ENCODE peak calls at places on chromosomes 13 and 19, in eight cellular contexts. One of them, this sample, is unnamed.

GRCh38 chr13:28650284-28650683 is 8.6 kb upstream of the POMP start:
- DNase-seq in T follicular helper cell: no peak
- DNase-seq in cardiac septum: no peak
- DNase-seq in SJSA1: no peak
- DNase-seq in GM12891: no peak
- DNase-seq in stimulated activated CD4-positive, alpha-beta T cell treated with anti-CD3 and anti-CD28 coated beads, Interleukin-12 subunit alpha, Interleukin-12 subunit beta, amount 100 ng/mL, for 48 hours: no peak
- DNase-seq in caudate nucleus: no peak
- DNase-seq in stimulated activated CD8-positive, alpha-beta memory T cell treated with anti-CD3 and anti-CD28 coated beads, Interleukin-7, amount 100 ng/mL, for 48 hours: no peak
- DNase-seq in this sample: no peak

GRCh38 chr13:89518289-89519077 is 1829.0 kb upstream of the MIR17HG start:
- DNase-seq in T follicular helper cell: no peak
- DNase-seq in cardiac septum: no peak
- DNase-seq in SJSA1: no peak
- DNase-seq in GM12891: no peak
- DNase-seq in stimulated activated CD4-positive, alpha-beta T cell treated with anti-CD3 and anti-CD28 coated beads, Interleukin-12 subunit alpha, Interleukin-12 subunit beta, amount 100 ng/mL, for 48 hours: no peak
- DNase-seq in caudate nucleus: no peak
- DNase-seq in stimulated activated CD8-positive, alpha-beta memory T cell treated with anti-CD3 and anti-CD28 coated beads, Interleukin-7, amount 100 ng/mL, for 48 hours: no peak
- DNase-seq in this sample: no peak

GRCh38 chr19:40232949-40233810 is 6.7 kb upstream of the CCNP start:
- DNase-seq in T follicular helper cell: no peak
- DNase-seq in cardiac septum: no peak
- DNase-seq in SJSA1: no peak
- DNase-seq in GM12891: no peak
- DNase-seq in stimulated activated CD4-positive, alpha-beta T cell treated with anti-CD3 and anti-CD28 coated beads, Interleukin-12 subunit alpha, Interleukin-12 subunit beta, amount 100 ng/mL, for 48 hours: no peak
- DNase-seq in caudate nucleus: no peak
- DNase-seq in stimulated activated CD8-positive, alpha-beta memory T cell treated with anti-CD3 and anti-CD28 coated beads, Interleukin-7, amount 100 ng/mL, for 48 hours: no peak
- DNase-seq in this sample: no peak

GRCh38 chr13:39100996-39101751 is 62.9 kb downstream of the NHLRC3 start:
- DNase-seq in T follicular helper cell: no peak
- DNase-seq in cardiac septum: no peak
- DNase-seq in SJSA1: no peak
- DNase-seq in GM12891: no peak
- DNase-seq in stimulated activated CD4-positive, alpha-beta T cell treated with anti-CD3 and anti-CD28 coated beads, Interleukin-12 subunit alpha, Interleukin-12 subunit beta, amount 100 ng/mL, for 48 hours: no peak
- DNase-seq in caudate nucleus: no peak
- DNase-seq in stimulated activated CD8-positive, alpha-beta memory T cell treated with anti-CD3 and anti-CD28 coated beads, Interleukin-7, amount 100 ng/mL, for 48 hours: no peak
- DNase-seq in this sample: no peak

GRCh38 chr13:33125821-33126570 is 109.8 kb downstream of the KL start:
- DNase-seq in T follicular helper cell: no peak
- DNase-seq in cardiac septum: no peak
- DNase-seq in SJSA1: peak
- DNase-seq in GM12891: no peak
- DNase-seq in stimulated activated CD4-positive, alpha-beta T cell treated with anti-CD3 and anti-CD28 coated beads, Interleukin-12 subunit alpha, Interleukin-12 subunit beta, amount 100 ng/mL, for 48 hours: no peak
- DNase-seq in caudate nucleus: no peak
- DNase-seq in stimulated activated CD8-positive, alpha-beta memory T cell treated with anti-CD3 and anti-CD28 coated beads, Interleukin-7, amount 100 ng/mL, for 48 hours: no peak
- DNase-seq in this sample: no peak

GRCh38 chr19:2561895-2562294 is 86.0 kb downstream of the GADD45B start:
- DNase-seq in T follicular helper cell: peak
- DNase-seq in cardiac septum: no peak
- DNase-seq in SJSA1: no peak
- DNase-seq in GM12891: peak
- DNase-seq in stimulated activated CD4-positive, alpha-beta T cell treated with anti-CD3 and anti-CD28 coated beads, Interleukin-12 subunit alpha, Interleukin-12 subunit beta, amount 100 ng/mL, for 48 hours: peak
- DNase-seq in caudate nucleus: no peak
- DNase-seq in stimulated activated CD8-positive, alpha-beta memory T cell treated with anti-CD3 and anti-CD28 coated beads, Interleukin-7, amount 100 ng/mL, for 48 hours: peak
- DNase-seq in this sample: peak

GRCh38 chr13:34594507-34594906 is 347.6 kb upstream of the NBEA start:
- DNase-seq in T follicular helper cell: no peak
- DNase-seq in cardiac septum: no peak
- DNase-seq in SJSA1: no peak
- DNase-seq in GM12891: no peak
- DNase-seq in stimulated activated CD4-positive, alpha-beta T cell treated with anti-CD3 and anti-CD28 coated beads, Interleukin-12 subunit alpha, Interleukin-12 subunit beta, amount 100 ng/mL, for 48 hours: no peak
- DNase-seq in caudate nucleus: no peak
- DNase-seq in stimulated activated CD8-positive, alpha-beta memory T cell treated with anti-CD3 and anti-CD28 coated beads, Interleukin-7, amount 100 ng/mL, for 48 hours: no peak
- DNase-seq in this sample: no peak

GRCh38 chr13:60164490-60164889 is 762 bp upstream of the DIAPH3 start:
- DNase-seq in T follicular helper cell: no peak
- DNase-seq in cardiac septum: no peak
- DNase-seq in SJSA1: no peak
- DNase-seq in GM12891: no peak
- DNase-seq in stimulated activated CD4-positive, alpha-beta T cell treated with anti-CD3 and anti-CD28 coated beads, Interleukin-12 subunit alpha, Interleukin-12 subunit beta, amount 100 ng/mL, for 48 hours: no peak
- DNase-seq in caudate nucleus: no peak
- DNase-seq in stimulated activated CD8-positive, alpha-beta memory T cell treated with anti-CD3 and anti-CD28 coated beads, Interleukin-7, amount 100 ng/mL, for 48 hours: no peak
- DNase-seq in this sample: no peak

GRCh38 chr19:16497042-16497441 is 848 bp downstream of the C19orf44 start:
- DNase-seq in T follicular helper cell: no peak
- DNase-seq in cardiac septum: no peak
- DNase-seq in SJSA1: no peak
- DNase-seq in GM12891: no peak
- DNase-seq in stimulated activated CD4-positive, alpha-beta T cell treated with anti-CD3 and anti-CD28 coated beads, Interleukin-12 subunit alpha, Interleukin-12 subunit beta, amount 100 ng/mL, for 48 hours: no peak
- DNase-seq in caudate nucleus: no peak
- DNase-seq in stimulated activated CD8-positive, alpha-beta memory T cell treated with anti-CD3 and anti-CD28 coated beads, Interleukin-7, amount 100 ng/mL, for 48 hours: no peak
- DNase-seq in this sample: no peak

GRCh38 chr19:19403373-19403901 is 2.0 kb upstream of the GATAD2A start:
- DNase-seq in T follicular helper cell: no peak
- DNase-seq in cardiac septum: no peak
- DNase-seq in SJSA1: no peak
- DNase-seq in GM12891: no peak
- DNase-seq in stimulated activated CD4-positive, alpha-beta T cell treated with anti-CD3 and anti-CD28 coated beads, Interleukin-12 subunit alpha, Interleukin-12 subunit beta, amount 100 ng/mL, for 48 hours: no peak
- DNase-seq in caudate nucleus: no peak
- DNase-seq in stimulated activated CD8-positive, alpha-beta memory T cell treated with anti-CD3 and anti-CD28 coated beads, Interleukin-7, amount 100 ng/mL, for 48 hours: no peak
- DNase-seq in this sample: no peak

GRCh38 chr19:29753190-29753933 is 38.3 kb upstream of the C19orf12 start:
- DNase-seq in T follicular helper cell: no peak
- DNase-seq in cardiac septum: no peak
- DNase-seq in SJSA1: no peak
- DNase-seq in GM12891: no peak
- DNase-seq in stimulated activated CD4-positive, alpha-beta T cell treated with anti-CD3 and anti-CD28 coated beads, Interleukin-12 subunit alpha, Interleukin-12 subunit beta, amount 100 ng/mL, for 48 hours: no peak
- DNase-seq in caudate nucleus: no peak
- DNase-seq in stimulated activated CD8-positive, alpha-beta memory T cell treated with anti-CD3 and anti-CD28 coated beads, Interleukin-7, amount 100 ng/mL, for 48 hours: no peak
- DNase-seq in this sample: no peak

GRCh38 chr13:81916471-81916870 is 1575.5 kb upstream of the SPRY2 start:
- DNase-seq in T follicular helper cell: no peak
- DNase-seq in cardiac septum: no peak
- DNase-seq in SJSA1: no peak
- DNase-seq in GM12891: no peak
- DNase-seq in stimulated activated CD4-positive, alpha-beta T cell treated with anti-CD3 and anti-CD28 coated beads, Interleukin-12 subunit alpha, Interleukin-12 subunit beta, amount 100 ng/mL, for 48 hours: no peak
- DNase-seq in caudate nucleus: no peak
- DNase-seq in stimulated activated CD8-positive, alpha-beta memory T cell treated with anti-CD3 and anti-CD28 coated beads, Interleukin-7, amount 100 ng/mL, for 48 hours: no peak
- DNase-seq in this sample: no peak

GRCh38 chr13:29674532-29674931 is 79.0 kb upstream of the SLC7A1 start:
- DNase-seq in T follicular helper cell: no peak
- DNase-seq in cardiac septum: no peak
- DNase-seq in SJSA1: no peak
- DNase-seq in GM12891: no peak
- DNase-seq in stimulated activated CD4-positive, alpha-beta T cell treated with anti-CD3 and anti-CD28 coated beads, Interleukin-12 subunit alpha, Interleukin-12 subunit beta, amount 100 ng/mL, for 48 hours: no peak
- DNase-seq in caudate nucleus: no peak
- DNase-seq in stimulated activated CD8-positive, alpha-beta memory T cell treated with anti-CD3 and anti-CD28 coated beads, Interleukin-7, amount 100 ng/mL, for 48 hours: no peak
- DNase-seq in this sample: no peak

GRCh38 chr13:50713849-50714248 is 129.6 kb downstream of the DLEU7 start:
- DNase-seq in T follicular helper cell: no peak
- DNase-seq in cardiac septum: no peak
- DNase-seq in SJSA1: peak
- DNase-seq in GM12891: peak
- DNase-seq in stimulated activated CD4-positive, alpha-beta T cell treated with anti-CD3 and anti-CD28 coated beads, Interleukin-12 subunit alpha, Interleukin-12 subunit beta, amount 100 ng/mL, for 48 hours: no peak
- DNase-seq in caudate nucleus: no peak
- DNase-seq in stimulated activated CD8-positive, alpha-beta memory T cell treated with anti-CD3 and anti-CD28 coated beads, Interleukin-7, amount 100 ng/mL, for 48 hours: no peak
- DNase-seq in this sample: no peak

GRCh38 chr19:47023448-47023794 is 3.8 kb downstream of the NPAS1 start:
- DNase-seq in T follicular helper cell: no peak
- DNase-seq in cardiac septum: no peak
- DNase-seq in SJSA1: no peak
- DNase-seq in GM12891: no peak
- DNase-seq in stimulated activated CD4-positive, alpha-beta T cell treated with anti-CD3 and anti-CD28 coated beads, Interleukin-12 subunit alpha, Interleukin-12 subunit beta, amount 100 ng/mL, for 48 hours: no peak
- DNase-seq in caudate nucleus: no peak
- DNase-seq in stimulated activated CD8-positive, alpha-beta memory T cell treated with anti-CD3 and anti-CD28 coated beads, Interleukin-7, amount 100 ng/mL, for 48 hours: no peak
- DNase-seq in this sample: no peak

GRCh38 chr13:95153647-95154405 is 147.4 kb downstream of the ABCC4 start:
- DNase-seq in T follicular helper cell: no peak
- DNase-seq in cardiac septum: no peak
- DNase-seq in SJSA1: no peak
- DNase-seq in GM12891: no peak
- DNase-seq in stimulated activated CD4-positive, alpha-beta T cell treated with anti-CD3 and anti-CD28 coated beads, Interleukin-12 subunit alpha, Interleukin-12 subunit beta, amount 100 ng/mL, for 48 hours: no peak
- DNase-seq in caudate nucleus: no peak
- DNase-seq in stimulated activated CD8-positive, alpha-beta memory T cell treated with anti-CD3 and anti-CD28 coated beads, Interleukin-7, amount 100 ng/mL, for 48 hours: no peak
- DNase-seq in this sample: no peak

GRCh38 chr13:52026246-52026626 is 1.7 kb downstream of the UTP14C start:
- DNase-seq in T follicular helper cell: no peak
- DNase-seq in cardiac septum: no peak
- DNase-seq in SJSA1: no peak
- DNase-seq in GM12891: no peak
- DNase-seq in stimulated activated CD4-positive, alpha-beta T cell treated with anti-CD3 and anti-CD28 coated beads, Interleukin-12 subunit alpha, Interleukin-12 subunit beta, amount 100 ng/mL, for 48 hours: no peak
- DNase-seq in caudate nucleus: no peak
- DNase-seq in stimulated activated CD8-positive, alpha-beta memory T cell treated with anti-CD3 and anti-CD28 coated beads, Interleukin-7, amount 100 ng/mL, for 48 hours: no peak
- DNase-seq in this sample: no peak

GRCh38 chr19:29965529-29965928 is 23.5 kb downstream of the URI1 start:
- DNase-seq in T follicular helper cell: no peak
- DNase-seq in cardiac septum: no peak
- DNase-seq in SJSA1: no peak
- DNase-seq in GM12891: no peak
- DNase-seq in stimulated activated CD4-positive, alpha-beta T cell treated with anti-CD3 and anti-CD28 coated beads, Interleukin-12 subunit alpha, Interleukin-12 subunit beta, amount 100 ng/mL, for 48 hours: no peak
- DNase-seq in caudate nucleus: no peak
- DNase-seq in stimulated activated CD8-positive, alpha-beta memory T cell treated with anti-CD3 and anti-CD28 coated beads, Interleukin-7, amount 100 ng/mL, for 48 hours: no peak
- DNase-seq in this sample: no peak

GRCh38 chr19:45897413-45897812 is 5.0 kb downstream of the MYPOP start:
- DNase-seq in T follicular helper cell: no peak
- DNase-seq in cardiac septum: no peak
- DNase-seq in SJSA1: no peak
- DNase-seq in GM12891: no peak
- DNase-seq in stimulated activated CD4-positive, alpha-beta T cell treated with anti-CD3 and anti-CD28 coated beads, Interleukin-12 subunit alpha, Interleukin-12 subunit beta, amount 100 ng/mL, for 48 hours: no peak
- DNase-seq in caudate nucleus: no peak
- DNase-seq in stimulated activated CD8-positive, alpha-beta memory T cell treated with anti-CD3 and anti-CD28 coated beads, Interleukin-7, amount 100 ng/mL, for 48 hours: no peak
- DNase-seq in this sample: no peak

GRCh38 chr13:23715762-23716235 is 145.6 kb downstream of the TNFRSF19 start:
- DNase-seq in T follicular helper cell: no peak
- DNase-seq in cardiac septum: no peak
- DNase-seq in SJSA1: no peak
- DNase-seq in GM12891: no peak
- DNase-seq in stimulated activated CD4-positive, alpha-beta T cell treated with anti-CD3 and anti-CD28 coated beads, Interleukin-12 subunit alpha, Interleukin-12 subunit beta, amount 100 ng/mL, for 48 hours: no peak
- DNase-seq in caudate nucleus: no peak
- DNase-seq in stimulated activated CD8-positive, alpha-beta memory T cell treated with anti-CD3 and anti-CD28 coated beads, Interleukin-7, amount 100 ng/mL, for 48 hours: peak
- DNase-seq in this sample: no peak

GRCh38 chr13:69264362-69265334 is 843.0 kb upstream of the ATXN8OS start:
- DNase-seq in T follicular helper cell: no peak
- DNase-seq in cardiac septum: no peak
- DNase-seq in SJSA1: no peak
- DNase-seq in GM12891: no peak
- DNase-seq in stimulated activated CD4-positive, alpha-beta T cell treated with anti-CD3 and anti-CD28 coated beads, Interleukin-12 subunit alpha, Interleukin-12 subunit beta, amount 100 ng/mL, for 48 hours: no peak
- DNase-seq in caudate nucleus: no peak
- DNase-seq in stimulated activated CD8-positive, alpha-beta memory T cell treated with anti-CD3 and anti-CD28 coated beads, Interleukin-7, amount 100 ng/mL, for 48 hours: no peak
- DNase-seq in this sample: no peak

GRCh38 chr19:9709305-9709704 is 34.4 kb upstream of the ZNF562 start:
- DNase-seq in T follicular helper cell: no peak
- DNase-seq in cardiac septum: no peak
- DNase-seq in SJSA1: no peak
- DNase-seq in GM12891: no peak
- DNase-seq in stimulated activated CD4-positive, alpha-beta T cell treated with anti-CD3 and anti-CD28 coated beads, Interleukin-12 subunit alpha, Interleukin-12 subunit beta, amount 100 ng/mL, for 48 hours: no peak
- DNase-seq in caudate nucleus: no peak
- DNase-seq in stimulated activated CD8-positive, alpha-beta memory T cell treated with anti-CD3 and anti-CD28 coated beads, Interleukin-7, amount 100 ng/mL, for 48 hours: no peak
- DNase-seq in this sample: no peak

GRCh38 chr13:53012707-53013106 is 15.9 kb upstream of the OLFM4 start:
- DNase-seq in T follicular helper cell: no peak
- DNase-seq in cardiac septum: no peak
- DNase-seq in SJSA1: no peak
- DNase-seq in GM12891: peak
- DNase-seq in stimulated activated CD4-positive, alpha-beta T cell treated with anti-CD3 and anti-CD28 coated beads, Interleukin-12 subunit alpha, Interleukin-12 subunit beta, amount 100 ng/mL, for 48 hours: no peak
- DNase-seq in caudate nucleus: no peak
- DNase-seq in stimulated activated CD8-positive, alpha-beta memory T cell treated with anti-CD3 and anti-CD28 coated beads, Interleukin-7, amount 100 ng/mL, for 48 hours: no peak
- DNase-seq in this sample: no peak

GRCh38 chr19:18156841-18157464 is 4.0 kb downstream of the PIK3R2 start:
- DNase-seq in T follicular helper cell: no peak
- DNase-seq in cardiac septum: peak
- DNase-seq in SJSA1: no peak
- DNase-seq in GM12891: no peak
- DNase-seq in stimulated activated CD4-positive, alpha-beta T cell treated with anti-CD3 and anti-CD28 coated beads, Interleukin-12 subunit alpha, Interleukin-12 subunit beta, amount 100 ng/mL, for 48 hours: no peak
- DNase-seq in caudate nucleus: peak
- DNase-seq in stimulated activated CD8-positive, alpha-beta memory T cell treated with anti-CD3 and anti-CD28 coated beads, Interleukin-7, amount 100 ng/mL, for 48 hours: no peak
- DNase-seq in this sample: no peak

GRCh38 chr13:38897521-38897920 is 93.1 kb downstream of the STOML3 start:
- DNase-seq in T follicular helper cell: no peak
- DNase-seq in cardiac septum: no peak
- DNase-seq in SJSA1: no peak
- DNase-seq in GM12891: no peak
- DNase-seq in stimulated activated CD4-positive, alpha-beta T cell treated with anti-CD3 and anti-CD28 coated beads, Interleukin-12 subunit alpha, Interleukin-12 subunit beta, amount 100 ng/mL, for 48 hours: no peak
- DNase-seq in caudate nucleus: no peak
- DNase-seq in stimulated activated CD8-positive, alpha-beta memory T cell treated with anti-CD3 and anti-CD28 coated beads, Interleukin-7, amount 100 ng/mL, for 48 hours: no peak
- DNase-seq in this sample: no peak

GRCh38 chr19:16100524-16100923 is 11.2 kb upstream of the RAB8A start:
- DNase-seq in T follicular helper cell: no peak
- DNase-seq in cardiac septum: no peak
- DNase-seq in SJSA1: no peak
- DNase-seq in GM12891: no peak
- DNase-seq in stimulated activated CD4-positive, alpha-beta T cell treated with anti-CD3 and anti-CD28 coated beads, Interleukin-12 subunit alpha, Interleukin-12 subunit beta, amount 100 ng/mL, for 48 hours: no peak
- DNase-seq in caudate nucleus: no peak
- DNase-seq in stimulated activated CD8-positive, alpha-beta memory T cell treated with anti-CD3 and anti-CD28 coated beads, Interleukin-7, amount 100 ng/mL, for 48 hours: no peak
- DNase-seq in this sample: no peak

GRCh38 chr13:106513025-106513424 is 22.4 kb downstream of the EFNB2 start:
- DNase-seq in T follicular helper cell: no peak
- DNase-seq in cardiac septum: no peak
- DNase-seq in SJSA1: no peak
- DNase-seq in GM12891: no peak
- DNase-seq in stimulated activated CD4-positive, alpha-beta T cell treated with anti-CD3 and anti-CD28 coated beads, Interleukin-12 subunit alpha, Interleukin-12 subunit beta, amount 100 ng/mL, for 48 hours: no peak
- DNase-seq in caudate nucleus: no peak
- DNase-seq in stimulated activated CD8-positive, alpha-beta memory T cell treated with anti-CD3 and anti-CD28 coated beads, Interleukin-7, amount 100 ng/mL, for 48 hours: no peak
- DNase-seq in this sample: no peak

GRCh38 chr19:1155352-1156304 is 18.4 kb downstream of the SBNO2 start:
- DNase-seq in T follicular helper cell: no peak
- DNase-seq in cardiac septum: no peak
- DNase-seq in SJSA1: no peak
- DNase-seq in GM12891: no peak
- DNase-seq in stimulated activated CD4-positive, alpha-beta T cell treated with anti-CD3 and anti-CD28 coated beads, Interleukin-12 subunit alpha, Interleukin-12 subunit beta, amount 100 ng/mL, for 48 hours: no peak
- DNase-seq in caudate nucleus: no peak
- DNase-seq in stimulated activated CD8-positive, alpha-beta memory T cell treated with anti-CD3 and anti-CD28 coated beads, Interleukin-7, amount 100 ng/mL, for 48 hours: no peak
- DNase-seq in this sample: no peak

GRCh38 chr19:4580021-4580901 is 20.8 kb upstream of the SEMA6B start:
- DNase-seq in T follicular helper cell: no peak
- DNase-seq in cardiac septum: no peak
- DNase-seq in SJSA1: no peak
- DNase-seq in GM12891: no peak
- DNase-seq in stimulated activated CD4-positive, alpha-beta T cell treated with anti-CD3 and anti-CD28 coated beads, Interleukin-12 subunit alpha, Interleukin-12 subunit beta, amount 100 ng/mL, for 48 hours: no peak
- DNase-seq in caudate nucleus: no peak
- DNase-seq in stimulated activated CD8-positive, alpha-beta memory T cell treated with anti-CD3 and anti-CD28 coated beads, Interleukin-7, amount 100 ng/mL, for 48 hours: no peak
- DNase-seq in this sample: no peak

This sample was measured in effector CD4-positive, alpha-beta T cell.